ENCODE peak calls at places on chromosomes 6 and 20, in seven cellular contexts. X, T, G, D, U, I and J are unnamed samples.
A peak's percentile ranks its signal among the peaks of the same experiment; 100 is the strongest.

GRCh38 chr20:17835240-17835940 is 133.2 kb downstream of the SNX5 start:
- DNase-seq in I (peak; percentile 95), T (no peak), U (peak; percentile 55), D (no peak), X (no peak), G (peak; percentile 86), J (peak; percentile 83)

GRCh38 chr6:138129190-138129589 is 22.0 kb upstream of the PERP start:
- DNase-seq in G (no peak), X (no peak), T (peak; percentile 64), D (no peak), U (peak; percentile 53), I (peak; percentile 66), J (no peak)

GRCh38 chr20:17749979-17750721 is 50.4 kb downstream of the BANF2 start:
- DNase-seq in G (peak; percentile 65), X (no peak), T (no peak), U (no peak), D (no peak), I (peak; percentile 7), J (no peak)

GRCh38 chr20:49970498-49970897 is 12.3 kb upstream of the SNAI1 start:
- DNase-seq in I (peak; percentile 90), U (no peak), G (no peak), X (no peak), T (no peak), D (no peak), J (no peak)

GRCh38 chr6:75611702-75612375 is 10.2 kb downstream of the SENP6 start:
- DNase-seq in X (no peak), G (peak; percentile 33), D (no peak), I (no peak), U (no peak), T (no peak), J (peak; percentile 53)

GRCh38 chr6:130159876-130160415 is 62.8 kb downstream of the SAMD3 start:
- DNase-seq in I (no peak), T (no peak), G (no peak), D (no peak), X (no peak), U (no peak), J (no peak)

GRCh38 chr6:11410539-11411307 is 126.8 kb upstream of the TMEM170B start:
- DNase-seq in I (no peak), D (no peak), G (no peak), T (no peak), U (no peak), X (no peak), J (no peak)

GRCh38 chr6:46749731-46750130 is 3.0 kb downstream of the ANKRD66 start:
- DNase-seq in U (peak; percentile 34), T (peak; percentile 63), D (no peak), I (no peak), X (no peak), G (no peak), J (no peak)

GRCh38 chr20:24746351-24746685 is 202.8 kb upstream of the CST7 start:
- DNase-seq in D (no peak), X (no peak), G (no peak), T (peak; percentile 33), U (no peak), I (no peak), J (no peak)

GRCh38 chr6:12587096-12587495 is 129.5 kb upstream of the PHACTR1 start:
- DNase-seq in X (no peak), U (no peak), D (no peak), T (no peak), G (no peak), I (no peak), J (peak; percentile 19)

GRCh38 chr6:12582421-12583110 is 134.0 kb upstream of the PHACTR1 start:
- DNase-seq in G (no peak), U (no peak), D (no peak), I (no peak), X (no peak), T (no peak), J (no peak)

GRCh38 chr6:12585497-12585958 is 131.0 kb upstream of the PHACTR1 start:
- DNase-seq in X (no peak), U (no peak), T (no peak), I (peak; percentile 21), G (peak; percentile 19), D (no peak), J (no peak)

GRCh38 chr6:12586696-12587095 is 129.9 kb upstream of the PHACTR1 start:
- DNase-seq in I (peak; percentile 54), U (no peak), G (no peak), X (no peak), T (no peak), D (no peak), J (no peak)

GRCh38 chr6:12584631-12585405 is 131.7 kb upstream of the PHACTR1 start:
- DNase-seq in D (no peak), U (peak; percentile 40), X (no peak), I (peak; percentile 69), G (no peak), T (no peak), J (no peak)
- H3K23ac ChIP-seq in D (no peak overlapping the region), U (no peak overlapping the region), X (no peak overlapping the region), I (no peak overlapping the region), G (no peak overlapping the region), T (no peak overlapping the region), J (no peak overlapping the region)

DNA sequence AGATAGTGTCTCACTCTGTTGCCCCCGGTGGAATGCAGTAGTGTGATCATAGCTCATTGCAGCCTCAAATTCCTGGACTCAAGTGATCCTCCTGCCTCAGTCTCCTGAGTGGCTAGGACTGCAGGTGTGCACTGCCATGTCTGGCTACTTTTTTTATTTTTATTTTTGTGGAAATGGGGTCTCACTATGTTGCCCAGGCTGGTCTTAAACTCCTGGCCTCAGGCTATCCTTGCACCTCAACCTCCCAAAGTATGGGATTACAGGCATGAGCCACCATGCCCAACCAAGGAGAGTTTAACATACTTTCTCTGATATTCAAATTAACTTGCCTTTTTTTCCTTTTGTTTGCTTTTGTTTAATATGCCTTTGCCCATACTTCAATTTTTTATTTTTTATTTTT is 10.4 kb upstream of the ACTR5 start:
- DNase-seq in U (no peak), G (no peak), X (no peak), T (no peak), D (no peak), I (no peak), J (no peak)
- H3K27me3 ChIP-seq in U (peaks cover 5% of the 10 kb centered on the region), G (peaks cover 29% of the 10 kb centered on the region), X (no peaks in the 10 kb centered on the region), T (no peaks in the 10 kb centered on the region), D (peaks cover 23% of the 10 kb centered on the region), I (no peaks in the 10 kb centered on the region), J (peaks cover 76% of the 10 kb centered on the region)

DNA sequence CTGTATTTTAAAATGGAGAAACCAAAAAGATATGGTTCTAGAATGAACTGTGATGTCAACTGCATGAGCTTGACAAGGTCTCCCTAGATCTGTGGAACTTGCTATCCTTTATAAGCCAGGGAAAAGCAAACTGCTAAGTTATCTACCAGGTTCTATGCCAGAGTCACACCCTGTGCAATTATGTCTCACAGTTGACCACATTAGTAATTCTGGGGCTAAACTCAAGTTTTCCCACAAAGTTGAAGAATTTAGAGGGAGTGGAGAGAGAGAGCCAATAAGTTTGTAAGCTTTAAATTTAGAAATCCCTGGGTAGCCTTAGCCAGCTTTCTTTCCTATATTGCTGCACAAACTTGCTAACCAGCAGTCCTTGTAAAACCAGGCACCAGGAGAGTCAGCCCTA is 407.0 kb upstream of the SASH1 start:
- DNase-seq in T (no peak), U (no peak), G (no peak), I (no peak), X (no peak), D (no peak), J (no peak)
- H3K9ac ChIP-seq in T (no peak overlapping the region), U (no peak overlapping the region), G (no peak overlapping the region), I (no peak overlapping the region), X (no peak overlapping the region), D (no peak overlapping the region), J (no peak overlapping the region)

GRCh38 chr6:125153541-125154183 is at the start of gene TPD52L1:
- DNase-seq in D (peak; percentile 86), T (peak; percentile 89), I (peak; percentile 85), X (peak; percentile 48), G (peak; percentile 60), U (peak; percentile 85), J (peak; percentile 65)
- H3K23ac ChIP-seq in D (no peak within 1 kb of the TSS), T (no peak within 1 kb of the TSS), I (no peak within 1 kb of the TSS), X (peak within 1 kb of the TSS; percentile 49), G (no peak within 1 kb of the TSS), U (peak within 1 kb of the TSS; percentile 16), J (no peak within 1 kb of the TSS)

DNA sequence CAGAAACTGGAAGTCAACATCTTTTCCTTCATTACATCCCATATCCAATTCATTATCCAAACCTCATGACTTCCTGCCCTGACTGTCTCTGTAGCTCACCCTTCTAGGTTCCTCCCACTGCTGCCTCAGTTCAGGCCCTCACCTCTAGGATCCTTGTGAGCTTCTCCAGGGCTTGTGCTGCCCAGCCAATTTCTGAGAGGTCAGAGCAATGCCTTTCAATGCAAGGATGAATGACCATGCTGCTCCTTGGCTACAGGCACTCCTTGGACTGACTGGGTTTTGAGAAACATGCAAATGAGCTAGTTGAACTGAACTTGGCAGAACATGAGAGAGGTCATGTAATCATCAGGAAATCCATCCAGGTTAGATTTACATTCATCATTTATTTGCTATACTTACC is 173.4 kb downstream of the KIF16B start:
- DNase-seq in D (no peak), X (no peak), I (no peak), G (no peak), T (no peak), U (no peak), J (no peak)
- H3K27me3 ChIP-seq in D (no peaks in the 10 kb centered on the region), X (no peaks in the 10 kb centered on the region), I (no peaks in the 10 kb centered on the region), G (no peaks in the 10 kb centered on the region), T (no peaks in the 10 kb centered on the region), U (no peaks in the 10 kb centered on the region), J (no peaks in the 10 kb centered on the region)

GRCh38 chr20:47326718-47327137 is 29.8 kb downstream of the ZMYND8 start:
- DNase-seq in U (no peak), X (no peak), D (no peak), G (peak; percentile 85), T (no peak), I (peak; percentile 76), J (peak; percentile 83)

GRCh38 chr20:47330071-47330470 is 26.4 kb downstream of the ZMYND8 start:
- DNase-seq in X (no peak), I (no peak), G (no peak), D (no peak), U (no peak), T (no peak), J (no peak)

GRCh38 chr20:47330933-47331708 is 25.4 kb downstream of the ZMYND8 start:
- DNase-seq in U (no peak), I (peak; percentile 81), D (no peak), T (no peak), G (peak; percentile 92), X (no peak), J (peak; percentile 95)

GRCh38 chr20:47327711-47328110 is 28.8 kb downstream of the ZMYND8 start:
- DNase-seq in G (no peak), X (no peak), U (no peak), I (no peak), T (no peak), D (no peak), J (no peak)

GRCh38 chr20:47328841-47329448 is 27.6 kb downstream of the ZMYND8 start:
- DNase-seq in I (no peak), X (no peak), D (no peak), U (no peak), G (no peak), T (no peak), J (no peak)
- H3K9ac ChIP-seq in I (no peak overlapping the region), X (no peak overlapping the region), D (no peak overlapping the region), U (peak overlapping the region; percentile 12), G (no peak overlapping the region), T (no peak overlapping the region), J (no peak overlapping the region)